ENCODE peak calls at places on chromosomes 2 and 18, in seven cellular contexts. Y is coronary artery, V is foreskin fibroblast, B is neural crest cell, X is tibial nerve, D is IMR-90, U is HTR-8/SVneo. M is an unnamed sample.

GRCh38 chr18:23291456-23292205 is 156.3 kb downstream of the CABLES1 start:
- DNase-seq in Y (no peak), V (peak; percentile 55), B (no peak), X (no peak), D (peak; percentile 74), U (no peak), M (no peak)

GRCh38 chr18:10783941-10784340 is 258.1 kb downstream of the NAPG start:
- DNase-seq in Y (no peak), V (no peak), B (no peak), X (no peak), D (no peak), U (no peak), M (no peak)

GRCh38 chr2:28880193-28880592 is 10.1 kb upstream of the TRMT61B start:
- DNase-seq in Y (no peak), V (no peak), B (no peak), X (no peak), D (no peak), U (no peak), M (no peak)

GRCh38 chr2:233972941-233973575 is 55.9 kb downstream of the TRPM8 start:
- DNase-seq in Y (no peak), V (no peak), B (no peak), X (no peak), D (no peak), U (no peak), M (no peak)

GRCh38 chr2:76711490-76711889 is 810.7 kb downstream of the LRRTM4 start:
- DNase-seq in Y (no peak), V (no peak), B (no peak), X (no peak), D (no peak), U (no peak), M (no peak)

GRCh38 chr2:34234823-34235222 is 635.7 kb upstream of the FAM98A start:
- DNase-seq in Y (no peak), V (no peak), B (no peak), X (no peak), D (no peak), U (no peak), M (no peak)

GRCh38 chr2:184814428-184814827 is 216.1 kb downstream of the ZNF804A start:
- DNase-seq in Y (no peak), V (no peak), B (no peak), X (no peak), D (no peak), U (no peak), M (no peak)

GRCh38 chr18:8756571-8756970 is 51.2 kb downstream of the MTCL1 start:
- DNase-seq in Y (peak; percentile 5), V (no peak), B (no peak), X (no peak), D (no peak), U (no peak), M (no peak)

GRCh38 chr18:35378206-35378795 is 1.2 kb upstream of the ZNF396 start:
- DNase-seq in Y (no peak), V (peak; percentile 13), B (no peak), X (no peak), D (peak; percentile 12), U (no peak), M (no peak)

GRCh38 chr2:240812301-240812680 is 7.7 kb downstream of the KIF1A start:
- DNase-seq in Y (no peak), V (no peak), B (no peak), X (no peak), D (no peak), U (no peak), M (no peak)

GRCh38 chr18:52716926-52717325 is 376.9 kb downstream of the DCC start:
- DNase-seq in Y (no peak), V (peak; percentile 29), B (peak; percentile 3), X (peak; percentile 30), D (peak; percentile 5), U (no peak), M (peak; percentile 50)

GRCh38 chr2:206296128-206296527 is 21.7 kb downstream of the ZDBF2 start:
- DNase-seq in Y (no peak), V (peak; percentile 34), B (no peak), X (no peak), D (peak; percentile 17), U (no peak), M (peak; percentile 48)

GRCh38 chr2:75602724-75603342 is 42.1 kb upstream of the EVA1A start:
- DNase-seq in Y (no peak), V (peak; percentile 84), B (no peak), X (no peak), D (peak; percentile 88), U (no peak), M (peak; percentile 68)

GRCh38 chr2:223846524-223846923 is 9.1 kb upstream of the AP1S3 start:
- DNase-seq in Y (no peak), V (peak; percentile 82), B (no peak), X (no peak), D (peak; percentile 93), U (peak; percentile 24), M (peak; percentile 27)

GRCh38 chr2:10342245-10342951 is 39.7 kb downstream of the HPCAL1 start:
- DNase-seq in Y (no peak), V (peak; percentile 39), B (no peak), X (no peak), D (no peak), U (no peak), M (no peak)

GRCh38 chr2:129885735-129886134 is 93.7 kb upstream of the RAB6C start:
- DNase-seq in Y (peak; percentile 60), V (no peak), B (no peak), X (no peak), D (no peak), U (peak; percentile 20), M (no peak)

GRCh38 chr18:31831903-31832302 is 71.2 kb upstream of the SLC25A52 start:
- DNase-seq in Y (no peak), V (no peak), B (no peak), X (no peak), D (no peak), U (no peak), M (no peak)

GRCh38 chr2:202574541-202574940 is 60.2 kb upstream of the FAM117B start:
- DNase-seq in Y (no peak), V (no peak), B (no peak), X (no peak), D (peak; percentile 10), U (no peak), M (no peak)

GRCh38 chr18:23135679-23136325 is 517 bp downstream of the CABLES1 start:
- DNase-seq in Y (no peak), V (peak; percentile 29), B (peak; percentile 28), X (no peak), D (no peak), U (no peak), M (peak; percentile 28)

GRCh38 chr2:102736174-102736606 is 25.6 kb upstream of the TMEM182 start:
- DNase-seq in Y (no peak), V (peak; percentile 7), B (no peak), X (no peak), D (peak; percentile 20), U (peak; percentile 24), M (peak; percentile 42)

GRCh38 chr18:27713037-27713726 is 463.7 kb downstream of the CDH2 start:
- DNase-seq in Y (no peak), V (no peak), B (no peak), X (no peak), D (no peak), U (no peak), M (no peak)

GRCh38 chr2:158633261-158633660 is 161.9 kb upstream of the DAPL1 start:
- DNase-seq in Y (no peak), V (no peak), B (no peak), X (no peak), D (no peak), U (no peak), M (no peak)

GRCh38 chr2:203105996-203106395 is 91.3 kb downstream of the NBEAL1 start:
- DNase-seq in Y (no peak), V (no peak), B (no peak), X (no peak), D (no peak), U (no peak), M (no peak)

GRCh38 chr2:217653240-217653639 is 349.6 kb downstream of the TNS1 start:
- DNase-seq in Y (peak; percentile 91), V (peak; percentile 76), B (no peak), X (peak; percentile 62), D (peak; percentile 89), U (peak; percentile 77), M (peak; percentile 68)

GRCh38 chr2:220078439-220078838 is 451.0 kb downstream of the SLC4A3 start:
- DNase-seq in Y (no peak), V (no peak), B (no peak), X (no peak), D (peak; percentile 44), U (no peak), M (no peak)

GRCh38 chr2:228017784-228018183 is 146.4 kb downstream of the DAW1 start:
- DNase-seq in Y (no peak), V (no peak), B (no peak), X (no peak), D (no peak), U (no peak), M (no peak)

GRCh38 chr2:102420290-102420689 is 2.7 kb upstream of the IL18RAP start:
- DNase-seq in Y (no peak), V (no peak), B (no peak), X (no peak), D (no peak), U (no peak), M (no peak)

GRCh38 chr18:33839452-33840225 is 261.6 kb downstream of the ASXL3 start:
- DNase-seq in Y (no peak), V (no peak), B (no peak), X (peak; percentile 26), D (peak; percentile 48), U (no peak), M (peak; percentile 52)

GRCh38 chr2:64542071-64543005 is 18.2 kb downstream of the AFTPH start:
- DNase-seq in Y (no peak), V (no peak), B (no peak), X (no peak), D (no peak), U (no peak), M (peak; percentile 50)

GRCh38 chr2:199659207-199659606 is 191.8 kb downstream of the FTCDNL1 start:
- DNase-seq in Y (no peak), V (peak; percentile 2), B (peak; percentile 63), X (no peak), D (peak; percentile 3), U (peak; percentile 30), M (peak; percentile 64)

GRCh38 chr18:48161201-48161910 is 230.9 kb upstream of the SMAD2 start:
- DNase-seq in Y (peak; percentile 88), V (peak; percentile 51), B (peak; percentile 79), X (peak; percentile 63), D (peak; percentile 5), U (peak; percentile 54), M (peak; percentile 80)

GRCh38 chr2:134671498-134671897 is 47.3 kb downstream of the TMEM163 start:
- DNase-seq in Y (no peak), V (no peak), B (no peak), X (no peak), D (no peak), U (no peak), M (no peak)

GRCh38 chr18:41771971-41772370 is 183.1 kb upstream of the PIK3C3 start:
- DNase-seq in Y (no peak), V (no peak), B (no peak), X (no peak), D (peak; percentile 7), U (no peak), M (no peak)

GRCh38 chr2:180690611-180691010 is 289.8 kb upstream of the UBE2E3 start:
- DNase-seq in Y (no peak), V (peak; percentile 50), B (no peak), X (no peak), D (peak; percentile 68), U (no peak), M (no peak)

GRCh38 chr18:55566456-55566935 is 21.5 kb downstream of the TCF4 start:
- DNase-seq in Y (no peak), V (no peak), B (no peak), X (no peak), D (no peak), U (no peak), M (no peak)

GRCh38 chr2:120224256-120224655 is 1.1 kb upstream of the TMEM185B start:
- DNase-seq in Y (peak; percentile 71), V (no peak), B (no peak), X (no peak), D (no peak), U (no peak), M (no peak)

GRCh38 chr2:6943971-6944370 is 26.8 kb downstream of the RNF144A start:
- DNase-seq in Y (no peak), V (no peak), B (no peak), X (no peak), D (no peak), U (no peak), M (no peak)